ENCODE peak calls at places on chromosomes 1 and 21, in seven cellular contexts. C is substantia nigra; T is ovary; Q is left ventricle myocardium inferior; R is endodermal cell; Y is CD4-positive, alpha-beta T cell; O is neural progenitor cell. A is an unnamed sample.
A peak's percentile ranks its signal among the peaks of the same experiment; 100 is the strongest.

GRCh38 chr1:222387020-222387816 is 160.7 kb downstream of the HHIPL2 start:
- DNase-seq in Q (no peak), C (no peak), R (peak; percentile 89), O (peak; percentile 72), Y (no peak), T (no peak), A (no peak)

GRCh38 chr1:21944261-21945074 is 7.4 kb upstream of the HSPG2 start:
- DNase-seq in C (no peak), O (peak; percentile 94), Y (no peak), R (peak; percentile 88), T (no peak), Q (no peak), A (no peak)

GRCh38 chr1:221327954-221328353 is 413.9 kb downstream of the DUSP10 start:
- DNase-seq in Q (no peak), C (no peak), R (no peak), Y (no peak), O (no peak), T (no peak), A (no peak)

GRCh38 chr1:212310383-212310782 is 25.2 kb downstream of the PPP2R5A start:
- DNase-seq in Q (no peak), O (no peak), T (no peak), Y (no peak), C (no peak), R (no peak), A (no peak)

GRCh38 chr1:86704456-86704971 is at the start of gene SH3GLB1:
- DNase-seq in O (peak; percentile 95), T (peak; percentile 88), Q (peak; percentile 89), R (peak; percentile 97), Y (peak; percentile 85), C (peak; percentile 85), A (peak; percentile 88)

GRCh38 chr1:240244968-240245628 is 153.4 kb downstream of the FMN2 start:
- DNase-seq in Q (no peak), C (no peak), O (no peak), T (no peak), Y (no peak), R (no peak), A (no peak)

GRCh38 chr1:11802616-11802972 is 3.2 kb downstream of the MTHFR start:
- DNase-seq in R (no peak), Q (no peak), T (peak; percentile 55), Y (no peak), O (peak; percentile 9), C (no peak), A (peak; percentile 20)

GRCh38 chr1:33473900-33474299 is 1.5 kb downstream of the ZSCAN20 start:
- DNase-seq in C (no peak), Y (no peak), T (no peak), O (no peak), Q (no peak), R (no peak), A (no peak)

GRCh38 chr1:3674100-3675094 is 22.1 kb downstream of the TP73 start:
- DNase-seq in O (no peak), C (no peak), Q (no peak), R (peak; percentile 88), T (no peak), Y (no peak), A (no peak)

GRCh38 chr21:38303300-38303699 is 46.5 kb downstream of the KCNJ15 start:
- DNase-seq in C (no peak), R (no peak), O (no peak), Q (no peak), Y (no peak), T (no peak), A (peak; percentile 75)

GRCh38 chr1:163231385-163231784 is 28.7 kb upstream of the RGS5 start:
- DNase-seq in Y (no peak), O (no peak), R (no peak), Q (no peak), C (no peak), T (no peak), A (no peak)

GRCh38 chr1:162371611-162372010 is 5.0 kb downstream of the SPATA46 start:
- DNase-seq in Y (no peak), C (no peak), R (no peak), Q (no peak), O (no peak), T (no peak), A (peak; percentile 63)

GRCh38 chr21:29125199-29125598 is 5.2 kb upstream of the MAP3K7CL start:
- DNase-seq in R (no peak), T (no peak), O (no peak), Y (no peak), C (no peak), Q (no peak), A (no peak)

GRCh38 chr1:66413139-66413755 is 120.7 kb upstream of the SGIP1 start:
- DNase-seq in Y (no peak), C (no peak), O (no peak), T (no peak), R (no peak), Q (no peak), A (no peak)

GRCh38 chr21:42587036-42587435 is 66.4 kb upstream of the PDE9A start:
- DNase-seq in R (peak; percentile 39), Q (no peak), Y (no peak), T (no peak), C (no peak), O (no peak), A (no peak)

GRCh38 chr1:42962641-42963377 is 4.1 kb upstream of the SLC2A1 start:
- DNase-seq in R (peak; percentile 92), T (no peak), C (peak; percentile 34), O (peak; percentile 84), Y (no peak), Q (peak; percentile 36), A (peak; percentile 69)

GRCh38 chr1:12083766-12084165 is 20.7 kb downstream of the TNFRSF8 start:
- DNase-seq in C (no peak), Q (no peak), R (no peak), O (no peak), Y (no peak), T (no peak), A (no peak)

GRCh38 chr21:35198004-35198403 is 148.9 kb upstream of the RUNX1 start:
- DNase-seq in Q (no peak), Y (no peak), C (no peak), O (no peak), T (no peak), R (no peak), A (peak; percentile 90)

GRCh38 chr1:170634293-170634692 is 29.6 kb upstream of the PRRX1 start:
- DNase-seq in Q (no peak), C (no peak), R (no peak), Y (no peak), O (no peak), T (no peak), A (no peak)

GRCh38 chr1:113760102-113760804 is 967 bp upstream of the PHTF1 start:
- DNase-seq in O (peak; percentile 33), R (no peak), T (no peak), Q (no peak), Y (no peak), C (no peak), A (no peak)

GRCh38 chr1:39378377-39378776 is 113.1 kb upstream of the BMP8A start:
- DNase-seq in T (no peak), C (no peak), O (peak; percentile 11), Y (no peak), R (peak; percentile 74), Q (no peak), A (peak; percentile 50)

GRCh38 chr21:36425286-36425685 is 40.1 kb downstream of the CHAF1B start:
- DNase-seq in C (no peak), R (no peak), Q (no peak), T (no peak), O (no peak), Y (no peak), A (no peak)

GRCh38 chr1:25958475-25958874 is 39.4 kb downstream of the PAFAH2 start:
- DNase-seq in T (no peak), Q (no peak), Y (no peak), R (no peak), O (no peak), C (no peak), A (peak; percentile 51)

DNA sequence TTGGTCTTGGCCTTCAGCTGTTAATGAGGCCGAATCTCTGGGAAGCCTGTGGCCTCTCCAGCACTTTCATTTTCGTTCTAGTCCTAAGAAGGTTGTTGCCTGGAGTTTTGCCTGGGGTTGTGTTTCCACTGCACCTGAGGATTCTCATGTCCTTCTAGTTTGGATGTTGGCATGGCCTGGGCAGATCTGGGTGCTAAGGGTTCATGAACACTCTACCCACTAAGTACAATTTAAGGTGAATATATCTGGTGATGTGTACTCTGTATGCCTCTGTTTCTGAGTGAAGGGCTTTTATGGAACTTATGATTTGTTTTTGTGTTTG is 3.0 kb downstream of the FOXD2 start:
- DNase-seq in R (no peak), Q (no peak), C (no peak), T (no peak), Y (no peak), O (no peak), A (no peak)
- H3K27ac ChIP-seq in R (no peak overlapping the region), Q (no peak overlapping the region), C (no peak overlapping the region), T (no peak overlapping the region), Y (no peak overlapping the region), O (no peak overlapping the region), A (no peak overlapping the region)

GRCh38 chr1:44643721-44644330 is 30.5 kb downstream of the TMEM53 start:
- DNase-seq in Y (no peak), O (no peak), C (no peak), Q (no peak), T (no peak), R (no peak), A (no peak)

GRCh38 chr1:44642925-44643324 is 31.4 kb downstream of the TMEM53 start:
- DNase-seq in R (no peak), C (no peak), Y (no peak), Q (no peak), O (no peak), T (no peak), A (no peak)

GRCh38 chr1:44640178-44640865 is 34.0 kb downstream of the TMEM53 start:
- DNase-seq in T (no peak), Q (peak; percentile 30), Y (no peak), C (no peak), R (no peak), O (peak; percentile 37), A (no peak)

GRCh38 chr1:44641126-44642102 is 32.9 kb downstream of the TMEM53 start:
- DNase-seq in Q (no peak), Y (no peak), C (no peak), R (no peak), T (no peak), O (no peak), A (no peak)

GRCh38 chr1:44642255-44642654 is 32.0 kb downstream of the TMEM53 start:
- DNase-seq in T (no peak), C (no peak), O (no peak), R (no peak), Y (no peak), Q (no peak), A (no peak)
- H3K27ac ChIP-seq in T (no peak overlapping the region), C (peak overlapping the region; percentile 65), O (no peak overlapping the region), R (no peak overlapping the region), Y (no peak overlapping the region), Q (peak overlapping the region; percentile 59), A (peak overlapping the region; percentile 9)

GRCh38 chr1:151968058-151968457 is 25.6 kb downstream of the S100A10 start:
- DNase-seq in T (no peak), C (no peak), O (peak; percentile 62), R (peak; percentile 78), Y (peak; percentile 51), Q (no peak), A (no peak)
- H3K27ac ChIP-seq in T (no peak overlapping the region), C (no peak overlapping the region), O (no peak overlapping the region), R (no peak overlapping the region), Y (no peak overlapping the region), Q (no peak overlapping the region), A (no peak overlapping the region)

DNA sequence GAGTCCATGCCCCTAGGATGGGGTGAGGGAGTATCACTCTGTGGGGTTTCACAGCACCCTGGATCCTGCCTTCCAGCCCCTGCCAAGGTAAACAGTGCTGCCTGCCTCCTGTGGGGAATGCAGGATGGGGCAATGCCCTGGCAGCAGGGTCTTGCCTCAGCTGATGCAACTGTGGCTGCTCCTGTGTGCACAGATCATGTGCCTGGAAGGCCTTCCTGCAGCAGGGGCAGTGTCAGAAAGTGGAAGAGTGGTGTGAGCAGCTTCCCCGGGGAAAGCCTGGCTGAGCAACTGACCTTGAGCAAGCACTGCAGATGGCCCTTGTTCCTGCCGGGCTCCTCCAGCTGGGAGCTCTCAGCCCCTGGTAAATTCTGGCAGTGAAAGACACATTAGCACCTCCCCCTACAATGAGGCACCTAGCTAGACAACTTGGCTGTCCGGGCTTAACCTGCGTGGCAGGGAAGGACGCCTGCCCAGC is 9.9 kb downstream of the TOR3A start:
- DNase-seq in Y (no peak), T (peak; percentile 74), C (no peak), R (no peak), O (no peak), Q (peak; percentile 62), A (no peak)
- H3K27ac ChIP-seq in Y (no peak overlapping the region), T (peak overlapping the region; percentile 51), C (no peak overlapping the region), R (no peak overlapping the region), O (no peak overlapping the region), Q (peak overlapping the region; percentile 81), A (peak overlapping the region; percentile 78)